ENCODE peak calls at places on chromosomes 3 and 15, in five cellular contexts. Q is WERI-Rb-1, F is left ventricle myocardium inferior, V is fibroblast of lung, K is upper lobe of right lung. C is an unnamed sample.

GRCh38 chr3:167814441-167814951 is 79.0 kb downstream of the SERPINI1 start:
- DNase-seq in Q (no peak), F (no peak), V (peak; percentile 83), K (no peak), C (peak; percentile 59)

GRCh38 chr15:80849308-80849707 is 70.1 kb downstream of the CEMIP start:
- DNase-seq in Q (no peak), F (no peak), V (peak; percentile 94), K (peak; percentile 83), C (peak; percentile 94)

GRCh38 chr3:122392868-122393844 is 9.2 kb downstream of the FAM162A start:
- DNase-seq in Q (no peak), F (no peak), V (peak; percentile 60), K (no peak), C (peak; percentile 64)

GRCh38 chr3:40843851-40844548 is 319.2 kb downstream of the ZNF621 start:
- DNase-seq in Q (no peak), F (no peak), V (no peak), K (no peak), C (no peak)

GRCh38 chr3:37620071-37620635 is 241.5 kb upstream of the CTDSPL start:
- DNase-seq in Q (no peak), F (no peak), V (no peak), K (no peak), C (no peak)

GRCh38 chr3:54988302-54989022 is 60.6 kb upstream of the LRTM1 start:
- DNase-seq in Q (no peak), F (peak; percentile 24), V (peak; percentile 85), K (no peak), C (peak; percentile 92)

GRCh38 chr3:40574661-40575060 is 49.9 kb downstream of the ZNF621 start:
- DNase-seq in Q (no peak), F (no peak), V (peak; percentile 68), K (no peak), C (peak; percentile 12)

GRCh38 chr3:73473578-73474448 is 150.9 kb downstream of the PDZRN3 start:
- DNase-seq in Q (no peak), F (no peak), V (no peak), K (no peak), C (no peak)

GRCh38 chr3:117252208-117252607 is 542.6 kb downstream of the TUSC7 start:
- DNase-seq in Q (no peak), F (no peak), V (peak; percentile 29), K (no peak), C (peak; percentile 6)

GRCh38 chr3:30751610-30752299 is 142.7 kb downstream of the GADL1 start:
- DNase-seq in Q (peak; percentile 54), F (peak; percentile 33), V (peak; percentile 46), K (no peak), C (peak; percentile 59)

GRCh38 chr15:98555173-98555515 is 93.2 kb upstream of the IGF1R start:
- DNase-seq in Q (no peak), F (no peak), V (no peak), K (no peak), C (no peak)

GRCh38 chr3:9917820-9918219 is 922 bp downstream of the IL17RC start:
- DNase-seq in Q (no peak), F (no peak), V (no peak), K (no peak), C (no peak)

GRCh38 chr3:144638009-144638408 is 666.4 kb downstream of the DIPK2A start:
- DNase-seq in Q (no peak), F (no peak), V (no peak), K (no peak), C (no peak)

DNA sequence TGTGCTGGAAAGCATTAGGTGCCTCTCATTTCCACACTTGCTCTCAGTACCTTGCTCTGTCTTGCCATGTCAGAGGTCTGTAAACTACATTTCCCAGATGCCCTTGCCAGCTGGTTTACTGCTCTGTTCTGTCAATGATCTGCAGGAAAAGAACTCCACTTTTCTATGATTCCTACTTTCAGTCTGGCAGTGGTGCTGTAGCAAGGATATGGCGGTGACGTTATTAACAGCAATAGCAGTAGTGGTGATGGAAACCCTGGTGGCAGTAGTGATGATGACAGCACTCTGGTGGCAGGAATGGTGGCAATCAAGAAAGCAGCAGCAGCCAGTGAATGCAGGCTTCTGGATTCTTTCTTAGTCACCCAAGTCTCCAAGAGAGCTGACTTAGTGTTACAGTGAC is 665.2 kb downstream of the DIPK2A start:
- DNase-seq in Q (no peak), F (no peak), V (no peak), K (no peak), C (no peak)
- TF ChIP-seq CTCF in Q (peak; percentile 19), F (no peak), V (no peak), K (no peak), C (no peak)

DNA sequence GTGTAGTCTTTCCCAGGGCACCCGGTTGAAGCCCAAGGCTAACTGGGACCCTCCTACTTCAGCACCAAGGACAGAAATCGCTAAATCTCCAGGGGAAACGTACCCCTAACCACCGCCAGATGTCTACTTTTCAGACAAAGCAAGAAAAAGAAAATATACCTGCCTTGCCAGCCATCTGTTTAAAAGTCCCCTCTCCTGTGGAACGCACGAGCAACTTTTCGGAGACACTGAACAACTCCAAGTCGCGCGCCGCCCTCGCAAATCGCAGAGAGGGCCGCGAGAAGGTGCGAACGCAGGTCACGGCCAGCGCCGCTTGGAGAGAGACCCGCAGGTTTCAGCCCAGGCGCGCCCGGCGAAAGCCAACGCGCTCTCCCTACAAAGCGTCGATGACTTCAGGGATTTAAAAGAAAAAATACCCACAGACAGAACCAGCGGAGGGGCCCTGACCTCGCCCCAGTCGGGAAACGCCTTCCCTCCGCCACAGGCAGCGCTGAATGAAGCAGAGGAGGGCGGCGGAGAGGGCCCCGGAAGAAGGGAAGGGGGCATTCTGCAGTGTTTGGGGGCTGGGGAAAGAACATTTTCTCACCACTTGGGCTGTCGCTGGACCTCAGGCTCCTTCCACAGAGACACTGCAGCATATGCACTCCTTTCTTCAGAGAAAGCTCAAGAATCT is 213.1 kb downstream of the FGF12 start:
- DNase-seq in Q (peak; percentile 29), F (no peak), V (peak; percentile 38), K (peak; percentile 63), C (peak; percentile 10)
- H3K4me3 ChIP-seq in Q (peak overlapping the region; percentile 77), F (peak overlapping the region; percentile 68), V (no peak overlapping the region), K (peak overlapping the region; percentile 28), C (no peak overlapping the region)

GRCh38 chr3:129490273-129490675 is 38.2 kb upstream of the RHO start:
- DNase-seq in Q (peak; percentile 78), F (peak; percentile 80), V (peak; percentile 92), K (peak; percentile 86), C (peak; percentile 97)
- TF ChIP-seq CTCF in Q (peak; percentile 89), F (peak; percentile 96), V (peak; percentile 94), K (peak; percentile 92), C (peak; percentile 91)

DNA sequence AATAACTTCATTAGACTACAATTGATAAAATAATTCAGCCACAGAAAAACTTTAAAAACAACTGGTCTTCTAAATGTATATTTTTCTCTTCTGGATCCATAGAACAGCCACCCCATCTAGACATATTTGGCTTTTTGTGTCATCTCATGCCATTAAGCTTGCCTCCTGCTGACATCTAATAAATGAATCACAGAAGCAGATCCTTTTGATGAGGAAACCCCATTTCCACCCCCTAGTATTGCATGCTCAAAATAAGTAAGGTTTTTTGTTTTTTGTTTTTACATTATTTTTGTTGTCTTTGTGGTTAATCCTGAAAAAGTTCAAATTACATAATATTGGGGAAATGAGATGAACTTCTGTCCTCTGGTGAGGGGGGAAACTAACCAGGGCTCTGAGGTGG is 94.8 kb downstream of the DUT start:
- DNase-seq in Q (no peak), F (no peak), V (no peak), K (no peak), C (no peak)
- H3K4me3 ChIP-seq in Q (no peak overlapping the region), F (no peak overlapping the region), V (no peak overlapping the region), K (no peak overlapping the region), C (no peak overlapping the region)

GRCh38 chr3:141940204-141940776 is 63.8 kb downstream of the ATP1B3 start:
- DNase-seq in Q (peak; percentile 43), F (no peak), V (peak; percentile 80), K (no peak), C (peak; percentile 42)
- TF ChIP-seq CTCF in Q (peak; percentile 28), F (no peak), V (no peak), K (no peak), C (no peak)

DNA sequence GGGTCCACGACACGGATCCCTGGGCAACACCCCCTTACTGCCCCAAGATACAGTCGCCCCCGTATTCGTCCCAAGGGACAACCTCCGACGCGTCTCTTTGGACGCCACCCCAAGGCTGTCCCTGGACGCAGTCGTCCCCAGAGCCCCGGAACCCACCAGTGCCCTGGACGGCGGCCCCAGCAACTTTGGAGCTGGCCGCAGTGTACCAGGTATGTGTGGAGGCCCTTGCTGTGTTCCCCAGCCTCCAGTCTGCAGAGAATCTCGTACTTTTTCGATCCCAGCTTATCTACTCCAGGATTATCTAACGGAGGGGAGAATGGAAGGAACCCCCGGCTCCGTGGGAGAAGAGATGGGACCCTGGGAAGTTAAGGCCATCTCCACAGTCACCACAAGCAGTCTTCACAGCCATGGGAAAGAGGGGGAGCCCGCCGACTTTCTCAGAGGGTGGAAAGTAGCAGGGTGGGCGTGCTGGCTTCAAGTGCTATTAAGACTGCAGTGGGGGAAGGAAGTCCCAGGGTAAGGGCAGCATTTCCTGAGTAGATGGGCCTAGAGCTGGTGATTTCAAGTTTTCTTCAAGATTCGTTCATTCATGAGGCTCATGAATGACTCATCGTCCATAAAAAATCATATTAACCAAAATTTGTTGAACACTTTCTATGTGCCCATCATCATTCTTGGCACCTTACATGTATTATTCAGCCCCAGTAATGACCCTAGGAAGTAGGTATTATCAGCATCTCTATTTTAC is 1.1 kb downstream of the MESP2 start:
- DNase-seq in Q (no peak), F (no peak), V (no peak), K (no peak), C (no peak)
- H3K4me3 ChIP-seq in Q (no peak overlapping the region), F (peak overlapping the region; percentile 66), V (no peak overlapping the region), K (peak overlapping the region; percentile 51), C (no peak overlapping the region)

GRCh38 chr15:78739996-78740903 is 71.0 kb downstream of the ADAMTS7 start:
- DNase-seq in Q (peak; percentile 87), F (no peak), V (no peak), K (peak; percentile 81), C (peak; percentile 36)

GRCh38 chr15:78739206-78739605 is 72.1 kb downstream of the ADAMTS7 start:
- DNase-seq in Q (no peak), F (no peak), V (no peak), K (peak; percentile 39), C (no peak)

GRCh38 chr15:78737187-78737820 is 74.0 kb downstream of the ADAMTS7 start:
- DNase-seq in Q (no peak), F (no peak), V (no peak), K (peak; percentile 27), C (no peak)

GRCh38 chr15:78740904-78741274 is 70.4 kb downstream of the ADAMTS7 start:
- DNase-seq in Q (no peak), F (no peak), V (no peak), K (no peak), C (no peak)
- TF ChIP-seq CTCF in Q (no peak), F (no peak), V (no peak), K (no peak), C (no peak)

DNA sequence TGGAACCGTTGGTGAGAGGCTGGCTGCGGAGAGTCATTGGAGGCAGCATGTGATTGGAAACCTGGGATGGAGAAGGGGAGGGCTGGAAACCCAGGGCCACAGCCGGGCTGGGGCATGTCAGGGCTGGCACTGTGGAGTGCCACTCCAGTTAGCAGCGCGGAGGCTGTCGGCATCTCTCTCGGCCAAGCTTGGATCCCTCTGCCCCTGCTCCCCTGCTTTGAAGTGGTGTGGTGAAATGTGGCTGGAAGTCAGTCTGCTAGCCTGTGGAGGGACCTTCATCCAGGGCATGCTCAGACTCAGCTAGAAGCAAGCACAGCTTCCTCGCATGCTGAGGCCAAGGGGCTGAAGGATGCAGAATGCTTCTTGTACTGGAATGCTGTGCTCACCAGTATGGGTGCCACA is 13.5 kb downstream of the SLCO3A1 start:
- DNase-seq in Q (no peak), F (peak; percentile 72), V (peak; percentile 32), K (peak; percentile 87), C (peak; percentile 69)
- H3K4me3 ChIP-seq in Q (no peak overlapping the region), F (peak overlapping the region; percentile 9), V (no peak overlapping the region), K (no peak overlapping the region), C (peak overlapping the region; percentile 3)

GRCh38 chr15:79451361-79451999 is 19.3 kb downstream of the MINAR1 start:
- DNase-seq in Q (no peak), F (no peak), V (no peak), K (no peak), C (no peak)
- TF ChIP-seq CTCF in Q (no peak), F (no peak), V (no peak), K (no peak), C (no peak)